ENCODE peak calls at places on chromosomes 2 and 18, in nine cellular contexts. Z, G, F, Q, W, X, N, S and K are unnamed samples. For H3K9me3, the result is how much of the 10 kb centered on the place peaks cover.

GRCh38 chr2:9201185-9201891 is 5.3 kb upstream of the ASAP2 start:
- DNase-seq in X (peak), F (no peak), Z (no peak), N (no peak), W (no peak), Q (no peak), S (no peak), G (no peak), K (no peak)

GRCh38 chr2:43484323-43484930 is 111.4 kb downstream of the THADA start:
- DNase-seq in S (no peak), X (peak), G (peak), W (peak), N (no peak), Q (no peak), F (peak), Z (peak), K (no peak)

GRCh38 chr2:24830351-24830750 is 37.1 kb downstream of the CENPO start:
- DNase-seq in N (no peak), W (no peak), X (peak), Z (no peak), Q (no peak), F (no peak), G (peak), S (no peak), K (no peak)

GRCh38 chr2:40430741-40431599 is 20.9 kb downstream of the SLC8A1 start:
- DNase-seq in N (no peak), W (no peak), Z (no peak), X (no peak), Q (no peak), G (peak), F (no peak), S (no peak), K (no peak)

GRCh38 chr2:16409006-16409390 is 256.6 kb downstream of the CYRIA start:
- DNase-seq in Q (no peak), N (no peak), X (no peak), W (no peak), Z (no peak), F (no peak), S (no peak), G (no peak), K (no peak)

GRCh38 chr2:222688912-222689311 is 17.5 kb downstream of the MOGAT1 start:
- DNase-seq in G (no peak), S (no peak), F (no peak), Z (no peak), W (no peak), Q (no peak), X (no peak), N (no peak), K (no peak)

GRCh38 chr2:82795446-82795845 is 1663.6 kb downstream of the SUCLG1 start:
- DNase-seq in Q (no peak), G (no peak), W (no peak), S (no peak), F (no peak), Z (no peak), N (no peak), X (peak), K (no peak)

GRCh38 chr2:80715433-80715832 is 410.9 kb upstream of the LRRTM1 start:
- DNase-seq in N (no peak), Q (no peak), G (no peak), F (no peak), W (no peak), Z (no peak), X (no peak), S (no peak), K (no peak)

GRCh38 chr2:74872310-74872923 is 38.5 kb downstream of the HK2 start:
- DNase-seq in W (no peak), Q (no peak), F (no peak), Z (no peak), N (no peak), G (no peak), S (no peak), X (no peak), K (no peak)

GRCh38 chr2:165924950-165925349 is 28.6 kb downstream of the TTC21B start:
- DNase-seq in F (no peak), G (no peak), N (no peak), Q (no peak), W (no peak), X (no peak), S (no peak), Z (no peak), K (no peak)

GRCh38 chr18:52715961-52716360 is 376.0 kb downstream of the DCC start:
- DNase-seq in S (no peak), G (no peak), N (no peak), W (no peak), Z (no peak), X (no peak), F (no peak), Q (no peak), K (no peak)

GRCh38 chr2:182522428-182522896 is 95.6 kb upstream of the PDE1A start:
- DNase-seq in X (no peak), G (no peak), Z (no peak), W (no peak), F (no peak), Q (no peak), S (no peak), N (no peak), K (peak)

GRCh38 chr18:24033644-24034412 is 19.3 kb downstream of the TTC39C start:
- DNase-seq in G (no peak), W (peak), Q (no peak), X (no peak), F (no peak), S (no peak), N (no peak), Z (no peak), K (no peak)

GRCh38 chr18:62384610-62385097 is 59.5 kb downstream of the TNFRSF11A start:
- DNase-seq in Z (no peak), W (no peak), X (peak), F (peak), G (no peak), Q (no peak), S (no peak), N (peak), K (no peak)

GRCh38 chr2:225122582-225123486 is 80.6 kb upstream of the DOCK10 start:
- DNase-seq in Q (no peak), S (no peak), Z (no peak), G (peak), X (peak), F (no peak), N (peak), W (no peak), K (peak)

GRCh38 chr2:75022516-75022915 is 64.1 kb downstream of the POLE4 start:
- DNase-seq in Q (no peak), W (no peak), N (no peak), G (no peak), F (no peak), X (no peak), S (no peak), Z (no peak), K (no peak)

DNA sequence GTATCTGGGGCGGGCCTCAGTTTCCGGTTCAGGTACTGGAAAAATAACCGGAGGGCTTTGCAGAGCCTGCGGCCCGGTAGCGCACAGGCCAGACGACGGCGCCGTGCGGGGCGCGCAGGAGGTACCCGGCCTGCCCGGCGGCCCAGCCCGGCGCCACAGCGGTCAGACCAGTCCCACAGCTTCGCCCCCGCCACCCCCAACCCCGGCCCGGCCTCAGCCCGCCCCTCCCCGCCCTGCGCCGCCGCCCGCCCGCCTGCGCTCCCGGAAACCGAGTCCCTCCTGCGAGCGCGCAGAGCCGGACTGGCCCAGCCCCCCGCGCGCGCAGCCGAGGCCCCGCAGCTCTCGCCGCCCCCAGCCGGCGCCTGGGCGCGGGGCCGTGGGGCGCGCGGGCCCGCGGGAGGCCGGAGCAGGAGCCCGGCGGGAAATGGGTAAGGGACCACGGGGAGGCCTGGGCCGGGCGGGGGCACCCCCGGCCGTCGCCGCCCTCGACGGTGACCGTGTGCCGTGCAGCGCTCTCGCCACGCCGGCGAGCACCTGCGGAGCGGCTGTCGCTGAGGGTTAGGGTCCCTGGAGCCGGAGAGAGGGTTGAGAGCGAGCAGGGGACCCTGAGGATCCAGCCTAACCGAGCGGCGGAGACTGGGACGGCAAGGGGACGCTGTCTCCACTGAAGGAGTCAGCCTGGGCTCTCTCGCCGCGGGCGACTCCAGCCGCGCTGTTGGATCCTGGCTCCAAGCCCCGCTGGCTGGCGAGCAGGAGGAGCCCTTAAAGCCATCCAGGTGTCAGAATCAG is 16.5 kb upstream of the PSD4 start:
- DNase-seq in N (peak), X (peak), Q (peak), F (no peak), S (peak), Z (peak), W (no peak), G (peak), K (no peak)
- TF ChIP-seq CTCF in N (no peak), X (no peak), Q (no peak), F (no peak), S (no peak), Z (no peak), W (peak), G (no peak), K (no peak)

GRCh38 chr2:207395535-207396251 is 134.1 kb upstream of the CREB1 start:
- DNase-seq in S (no peak), Q (no peak), W (no peak), F (no peak), N (no peak), G (no peak), Z (no peak), X (peak), K (no peak)
- H3K4me3 ChIP-seq in S (no peak), Q (no peak), W (no peak), F (peak), N (no peak), G (no peak), Z (no peak), X (peak), K (no peak)

GRCh38 chr2:27573452-27573851 is 9.4 kb upstream of the ZNF512 start:
- DNase-seq in X (no peak), S (no peak), Z (no peak), G (no peak), F (no peak), N (no peak), Q (no peak), W (no peak), K (no peak)
- H3K9me3 ChIP-seq in X (under half), S (half or more), Z (under half), G (under half), F (half or more), N (under half), Q (under half), W (under half), K (under half)

GRCh38 chr2:28751102-28751955 is at the start of gene PPP1CB:
- DNase-seq in Z (peak), X (peak), N (peak), G (peak), W (peak), F (peak), Q (peak), S (peak), K (peak)
- TF ChIP-seq CTCF in Z (peak), X (peak), N (no peak), G (peak), W (peak), F (peak), Q (peak), S (no peak), K (peak)

GRCh38 chr2:69836316-69836715 is 6.9 kb downstream of the GMCL1 start:
- DNase-seq in Z (no peak), X (no peak), W (no peak), F (no peak), N (no peak), S (no peak), G (no peak), Q (no peak), K (no peak)
- H3K4me3 ChIP-seq in Z (no peak), X (no peak), W (no peak), F (no peak), N (no peak), S (no peak), G (no peak), Q (no peak), K (no peak)

GRCh38 chr2:212903413-212903812 is 248.0 kb downstream of the IKZF2 start:
- DNase-seq in W (no peak), N (no peak), X (no peak), S (no peak), Q (no peak), F (no peak), Z (no peak), G (no peak), K (no peak)
- H3K9me3 ChIP-seq in W (under half), N (under half), X (under half), S (under half), Q (under half), F (under half), Z (under half), G (under half), K (under half)

GRCh38 chr2:33777791-33778190 is 178.7 kb upstream of the FAM98A start:
- DNase-seq in W (no peak), Z (no peak), Q (no peak), G (no peak), F (no peak), N (no peak), S (no peak), X (no peak), K (no peak)

GRCh38 chr2:33786881-33787280 is 187.8 kb upstream of the FAM98A start:
- DNase-seq in Z (no peak), N (no peak), W (no peak), Q (no peak), X (no peak), F (no peak), S (no peak), G (no peak), K (no peak)

GRCh38 chr2:33785201-33786106 is 186.4 kb upstream of the FAM98A start:
- DNase-seq in X (no peak), F (no peak), S (no peak), W (no peak), N (no peak), Q (no peak), Z (no peak), G (no peak), K (no peak)

GRCh38 chr2:33784488-33784887 is 185.4 kb upstream of the FAM98A start:
- DNase-seq in N (no peak), G (no peak), Q (no peak), W (no peak), X (no peak), S (no peak), Z (no peak), F (no peak), K (no peak)

GRCh38 chr2:33782395-33783239 is 183.5 kb upstream of the FAM98A start:
- DNase-seq in Q (no peak), S (no peak), N (no peak), F (no peak), Z (peak), G (no peak), W (no peak), X (no peak), K (peak)
- TF ChIP-seq CTCF in Q (no peak), S (no peak), N (no peak), F (no peak), Z (no peak), G (no peak), W (peak), X (peak), K (peak)

DNA sequence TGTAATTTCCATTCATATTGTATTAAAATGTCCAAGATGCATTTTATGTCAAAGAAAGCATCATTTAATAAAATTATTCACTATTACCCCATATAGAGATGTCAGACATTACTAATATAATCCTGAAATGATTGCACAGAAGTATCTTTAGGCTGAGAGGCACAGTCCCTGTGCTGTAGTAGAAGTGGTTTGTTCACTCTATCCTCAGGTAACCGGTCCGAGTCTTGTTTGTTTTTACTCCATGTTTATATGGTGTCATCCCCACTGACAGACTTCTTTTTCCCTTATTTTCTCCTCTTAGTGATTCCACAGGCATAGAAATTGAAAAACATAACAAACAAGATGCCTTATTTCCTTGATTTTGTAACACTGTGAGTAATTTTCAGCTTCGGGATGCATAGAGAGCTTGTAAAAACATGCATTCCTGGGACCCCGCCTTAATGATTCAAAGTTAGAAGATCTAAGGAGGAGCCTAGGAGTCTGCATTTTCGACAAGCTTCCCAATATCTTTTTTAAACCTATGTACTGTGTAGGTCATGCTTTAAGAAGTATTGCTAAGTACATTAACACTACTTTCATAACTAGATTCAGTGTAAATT is 109.7 kb upstream of the ZNF516 start:
- DNase-seq in Q (no peak), G (no peak), W (no peak), N (no peak), F (no peak), X (no peak), S (no peak), Z (no peak), K (no peak)
- H3K4me3 ChIP-seq in Q (no peak), G (no peak), W (no peak), N (no peak), F (no peak), X (no peak), S (no peak), Z (no peak), K (no peak)

DNA sequence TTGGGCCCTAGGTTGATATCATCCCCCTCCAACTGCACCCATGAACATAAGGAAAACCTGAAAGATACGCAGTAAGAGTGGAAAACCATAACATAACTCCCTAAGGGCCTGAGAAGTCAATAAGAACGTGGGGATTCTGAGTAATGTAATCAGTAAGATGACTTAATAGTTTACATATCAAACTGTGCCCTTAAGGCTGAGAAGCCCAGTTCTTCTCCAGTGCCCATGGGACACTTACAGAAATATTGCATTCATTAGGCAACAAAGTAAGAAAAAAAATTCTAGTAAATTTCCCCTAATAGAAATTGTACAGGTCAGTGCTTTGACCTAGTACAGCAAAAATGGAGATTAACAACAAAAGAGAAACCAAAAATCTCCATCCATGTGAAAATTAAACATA is 139.8 kb upstream of the HS6ST1 start:
- DNase-seq in N (no peak), Q (no peak), X (peak), Z (no peak), F (no peak), G (no peak), S (no peak), W (no peak), K (no peak)
- H3K9me3 ChIP-seq in N (under half), Q (under half), X (under half), Z (under half), F (under half), G (under half), S (under half), W (under half), K (under half)

GRCh38 chr2:180125245-180125962 is 118.3 kb upstream of the CWC22 start:
- DNase-seq in Q (no peak), Z (peak), S (peak), X (peak), N (peak), G (peak), F (peak), W (peak), K (peak)
- TF ChIP-seq CTCF in Q (no peak), Z (peak), S (no peak), X (peak), N (no peak), G (peak), F (peak), W (peak), K (peak)